ENCODE peak calls at places on chromosomes 2 and 18, in eight cellular contexts. I is GM04503; W is RWPE1; K is stimulated activated effector memory CD8-positive, alpha-beta T cell treated with anti-CD3 and anti-CD28 coated beads, Interleukin-12 subunit alpha, Interleukin-12 subunit beta, amount 100 ng/mL, for 72 hours; R is OCI-LY7; M is heart right ventricle; Y is AML-193; T is neural progenitor cell. B is an unnamed sample.

GRCh38 chr2:120470041-120470716 is 124.2 kb downstream of the INHBB start:
- DNase-seq in I (peak), W (peak), K (no peak), R (no peak), M (peak), Y (peak), T (no peak), B (no peak)

GRCh38 chr18:11653521-11653920 is 35.5 kb upstream of the GNAL start:
- DNase-seq in I (no peak), W (no peak), K (no peak), R (no peak), M (no peak), Y (no peak), T (no peak), B (no peak)

GRCh38 chr2:70118798-70119454 is 31.6 kb downstream of the PCBP1 start:
- DNase-seq in I (no peak), W (no peak), K (no peak), R (peak), M (no peak), Y (no peak), T (peak), B (no peak)

GRCh38 chr2:207987025-207987716 is 38.2 kb downstream of the PLEKHM3 start:
- DNase-seq in I (no peak), W (no peak), K (no peak), R (no peak), M (no peak), Y (no peak), T (no peak), B (no peak)

GRCh38 chr2:76610451-76610850 is 899.7 kb upstream of the GCFC2 start:
- DNase-seq in I (no peak), W (no peak), K (no peak), R (no peak), M (no peak), Y (no peak), T (no peak), B (no peak)

GRCh38 chr2:10124538-10125045 is 2.1 kb downstream of the RRM2 start:
- DNase-seq in I (no peak), W (no peak), K (no peak), R (peak), M (no peak), Y (peak), T (peak), B (peak)

GRCh38 chr18:32958746-32959145 is 185.9 kb upstream of the KLHL14 start:
- DNase-seq in I (no peak), W (no peak), K (no peak), R (no peak), M (no peak), Y (no peak), T (no peak), B (no peak)

GRCh38 chr2:224400886-224401632 is 848 bp downstream of the FAM124B start:
- DNase-seq in I (no peak), W (no peak), K (no peak), R (no peak), M (peak), Y (peak), T (no peak), B (peak)

GRCh38 chr2:15636972-15637785 is 45.5 kb downstream of the DDX1 start:
- DNase-seq in I (no peak), W (peak), K (peak), R (peak), M (peak), Y (peak), T (peak), B (peak)

GRCh38 chr2:109446531-109447131 is 167.1 kb downstream of the SEPTIN10 start:
- DNase-seq in I (no peak), W (no peak), K (no peak), R (no peak), M (no peak), Y (no peak), T (no peak), B (no peak)

GRCh38 chr2:99662761-99663341 is 173.0 kb upstream of the REV1 start:
- DNase-seq in I (peak), W (no peak), K (no peak), R (no peak), M (no peak), Y (no peak), T (no peak), B (no peak)

GRCh38 chr2:235334179-235334578 is 159.7 kb upstream of the AGAP1 start:
- DNase-seq in I (no peak), W (no peak), K (no peak), R (no peak), M (no peak), Y (no peak), T (no peak), B (no peak)

GRCh38 chr2:55511508-55512124 is 7.9 kb upstream of the CFAP36 start:
- DNase-seq in I (no peak), W (peak), K (no peak), R (peak), M (no peak), Y (no peak), T (peak), B (no peak)

GRCh38 chr2:240462073-240462703 is 26.7 kb downstream of the GPC1 start:
- DNase-seq in I (no peak), W (no peak), K (no peak), R (no peak), M (peak), Y (no peak), T (no peak), B (no peak)